ENCODE peak calls at places on chromosomes 13 and 19, in nine cellular contexts. B is hepatic stellate cell, Z is WTC11, M is uterus, G is T-cell, A is K562, W is GF-D8, P is AG08396, V is RWPE1. Y is an unnamed sample.

GRCh38 chr19:33297401-33298145 is 4.8 kb downstream of the CEBPA start:
- DNase-seq in B (no peak), Z (no peak), M (peak), G (no peak), A (no peak), W (no peak), P (no peak), V (no peak), Y (no peak)

GRCh38 chr13:52450012-52450792 is at the start of gene VPS36:
- DNase-seq in B (peak), Z (peak), M (peak), G (peak), A (peak), W (peak), P (peak), V (peak), Y (peak)

GRCh38 chr13:43805681-43806128 is 18.9 kb upstream of the ENOX1 start:
- DNase-seq in B (no peak), Z (no peak), M (no peak), G (no peak), A (no peak), W (no peak), P (no peak), V (no peak), Y (no peak)

GRCh38 chr13:44796597-44797517 is 192.4 kb downstream of the NUFIP1 start:
- DNase-seq in B (no peak), Z (no peak), M (no peak), G (no peak), A (no peak), W (no peak), P (no peak), V (no peak), Y (no peak)

GRCh38 chr19:55134732-55135131 is 14.3 kb downstream of the TNNT1 start:
- DNase-seq in B (no peak), Z (no peak), M (no peak), G (no peak), A (no peak), W (no peak), P (no peak), V (no peak), Y (no peak)

GRCh38 chr19:7506385-7507328 is 9.2 kb upstream of the ZNF358 start:
- DNase-seq in B (peak), Z (peak), M (peak), G (peak), A (peak), W (peak), P (peak), V (peak), Y (no peak)

GRCh38 chr19:35973487-35973886 is 21.5 kb upstream of the SDHAF1 start:
- DNase-seq in B (no peak), Z (no peak), M (no peak), G (no peak), A (no peak), W (no peak), P (no peak), V (no peak), Y (no peak)

GRCh38 chr19:2477732-2478191 is 1.8 kb downstream of the GADD45B start:
- DNase-seq in B (peak), Z (no peak), M (peak), G (no peak), A (no peak), W (no peak), P (peak), V (no peak), Y (no peak)

GRCh38 chr13:72864142-72865035 is 82.5 kb downstream of the PIBF1 start:
- DNase-seq in B (no peak), Z (no peak), M (no peak), G (no peak), A (no peak), W (no peak), P (peak), V (no peak), Y (peak)

GRCh38 chr19:11821474-11821873 is 7.4 kb downstream of the ZNF440 start:
- DNase-seq in B (no peak), Z (no peak), M (no peak), G (no peak), A (peak), W (no peak), P (no peak), V (no peak), Y (no peak)

GRCh38 chr13:38382946-38383345 is 33.3 kb downstream of the UFM1 start:
- DNase-seq in B (no peak), Z (no peak), M (no peak), G (no peak), A (no peak), W (no peak), P (no peak), V (no peak), Y (no peak)

GRCh38 chr13:109655206-109655600 is 131.2 kb downstream of the IRS2 start:
- DNase-seq in B (no peak), Z (no peak), M (no peak), G (no peak), A (no peak), W (peak), P (no peak), V (no peak), Y (no peak)

GRCh38 chr13:77509221-77509620 is 26.3 kb upstream of the SCEL start:
- DNase-seq in B (no peak), Z (no peak), M (no peak), G (no peak), A (no peak), W (no peak), P (no peak), V (no peak), Y (no peak)

GRCh38 chr19:18317998-18318800 is 4.7 kb downstream of the LSM4 start:
- DNase-seq in B (no peak), Z (no peak), M (no peak), G (peak), A (peak), W (peak), P (no peak), V (no peak), Y (no peak)

GRCh38 chr13:24540236-24541126 is 27.9 kb upstream of the PARP4 start:
- DNase-seq in B (no peak), Z (peak), M (no peak), G (no peak), A (peak), W (no peak), P (peak), V (no peak), Y (no peak)